ENCODE peak calls at places on chromosomes 2 and 18, in six cellular contexts. One of them, this sample, is unnamed. For H3K36me3, the result is how much of the 10 kb centered on the place peaks cover.

GRCh38 chr18:9712606-9713005 is 4.5 kb downstream of the RAB31 start:
- DNase-seq in PC-3: no peak
- DNase-seq in OCI-LY7: no peak
- DNase-seq in hepatocyte: no peak
- DNase-seq in GM23248: peak
- DNase-seq in HCT116: no peak
- DNase-seq in this sample: no peak

GRCh38 chr18:72985686-72986085 is 117.9 kb upstream of the NETO1 start:
- DNase-seq in PC-3: peak
- DNase-seq in OCI-LY7: no peak
- DNase-seq in hepatocyte: no peak
- DNase-seq in GM23248: no peak
- DNase-seq in HCT116: no peak
- DNase-seq in this sample: no peak

GRCh38 chr2:98465456-98466201 is 21.0 kb downstream of the INPP4A start:
- DNase-seq in PC-3: peak
- DNase-seq in OCI-LY7: no peak
- DNase-seq in hepatocyte: peak
- DNase-seq in GM23248: peak
- DNase-seq in HCT116: no peak
- DNase-seq in this sample: no peak

GRCh38 chr2:74119912-74120825 is 27.5 kb downstream of the BOLA3 start:
- DNase-seq in PC-3: peak
- DNase-seq in OCI-LY7: no peak
- DNase-seq in hepatocyte: peak
- DNase-seq in GM23248: peak
- DNase-seq in HCT116: no peak
- DNase-seq in this sample: peak

GRCh38 chr2:12817870-12818269 is 101.1 kb downstream of the TRIB2 start:
- DNase-seq in PC-3: no peak
- DNase-seq in OCI-LY7: no peak
- DNase-seq in hepatocyte: no peak
- DNase-seq in GM23248: peak
- DNase-seq in HCT116: no peak
- DNase-seq in this sample: no peak

GRCh38 chr18:57961876-57962505 is 82.0 kb upstream of the NEDD4L start:
- DNase-seq in PC-3: peak
- DNase-seq in OCI-LY7: no peak
- DNase-seq in hepatocyte: no peak
- DNase-seq in GM23248: no peak
- DNase-seq in HCT116: no peak
- DNase-seq in this sample: no peak

GRCh38 chr18:76886112-76886511 is 63.8 kb downstream of the ZNF236 start:
- DNase-seq in PC-3: no peak
- DNase-seq in OCI-LY7: no peak
- DNase-seq in hepatocyte: no peak
- DNase-seq in GM23248: no peak
- DNase-seq in HCT116: no peak
- DNase-seq in this sample: no peak

GRCh38 chr2:208698114-208698513 is 291.5 kb downstream of the PTH2R start:
- DNase-seq in PC-3: no peak
- DNase-seq in OCI-LY7: no peak
- DNase-seq in hepatocyte: no peak
- DNase-seq in GM23248: no peak
- DNase-seq in HCT116: no peak
- DNase-seq in this sample: peak

GRCh38 chr2:26623541-26624497 is 17.3 kb downstream of the CIB4 start:
- DNase-seq in PC-3: no peak
- DNase-seq in OCI-LY7: no peak
- DNase-seq in hepatocyte: peak
- DNase-seq in GM23248: no peak
- DNase-seq in HCT116: no peak
- DNase-seq in this sample: no peak

GRCh38 chr2:214839464-214839863 is 30.0 kb upstream of the BARD1 start:
- DNase-seq in PC-3: no peak
- DNase-seq in OCI-LY7: peak
- DNase-seq in hepatocyte: no peak
- DNase-seq in GM23248: no peak
- DNase-seq in HCT116: no peak
- DNase-seq in this sample: no peak

GRCh38 chr2:37894601-37895000 is 30.5 kb upstream of the RMDN2 start:
- DNase-seq in PC-3: no peak
- DNase-seq in OCI-LY7: no peak
- DNase-seq in hepatocyte: no peak
- DNase-seq in GM23248: peak
- DNase-seq in HCT116: no peak
- DNase-seq in this sample: no peak

GRCh38 chr18:67710639-67711038 is 194.1 kb upstream of the DSEL start:
- DNase-seq in PC-3: peak
- DNase-seq in OCI-LY7: no peak
- DNase-seq in hepatocyte: peak
- DNase-seq in GM23248: no peak
- DNase-seq in HCT116: no peak
- DNase-seq in this sample: peak

GRCh38 chr18:12309683-12310198 is 1.7 kb downstream of the TUBB6 start:
- DNase-seq in PC-3: no peak
- DNase-seq in OCI-LY7: no peak
- DNase-seq in hepatocyte: no peak
- DNase-seq in GM23248: peak
- DNase-seq in HCT116: no peak
- DNase-seq in this sample: no peak

GRCh38 chr2:169507698-169508097 is 1.8 kb upstream of the KLHL41 start:
- DNase-seq in PC-3: peak
- DNase-seq in OCI-LY7: no peak
- DNase-seq in hepatocyte: peak
- DNase-seq in GM23248: peak
- DNase-seq in HCT116: no peak
- DNase-seq in this sample: no peak

GRCh38 chr2:33278245-33278943 is 198.1 kb upstream of the RASGRP3 start:
- DNase-seq in PC-3: no peak
- DNase-seq in OCI-LY7: no peak
- DNase-seq in hepatocyte: no peak
- DNase-seq in GM23248: no peak
- DNase-seq in HCT116: no peak
- DNase-seq in this sample: no peak

GRCh38 chr18:58364867-58365533 is 263.9 kb downstream of the ALPK2 start:
- DNase-seq in PC-3: peak
- DNase-seq in OCI-LY7: no peak
- DNase-seq in hepatocyte: no peak
- DNase-seq in GM23248: peak
- DNase-seq in HCT116: no peak
- DNase-seq in this sample: peak

DNA sequence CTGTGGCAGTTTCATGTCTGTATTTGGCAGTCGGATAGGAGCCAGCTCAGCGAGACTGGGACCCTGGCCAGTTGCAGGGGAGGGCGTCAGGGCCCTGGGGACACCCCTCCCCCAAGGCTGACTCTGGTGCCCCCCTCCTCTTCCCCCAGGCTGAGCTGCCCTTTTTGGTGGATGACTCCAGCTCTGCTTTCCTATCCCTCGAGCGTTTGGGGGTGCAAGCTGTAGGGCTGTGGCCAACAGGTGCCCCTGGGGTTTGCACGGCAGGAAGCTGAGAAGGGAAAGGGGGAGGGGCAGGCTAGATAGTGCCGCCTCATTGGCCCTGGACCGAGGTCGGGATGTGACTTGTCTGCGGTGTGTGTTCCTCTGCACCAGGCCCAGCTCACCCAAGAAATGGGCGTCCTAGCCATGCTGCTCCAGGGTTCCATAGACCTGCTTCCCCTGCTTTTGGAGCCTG is 26.4 kb downstream of the SPEG start:
- DNase-seq in PC-3: no peak
- DNase-seq in OCI-LY7: peak
- DNase-seq in hepatocyte: peak
- DNase-seq in GM23248: no peak
- DNase-seq in HCT116: no peak
- DNase-seq in this sample: peak
- H3K4me3 ChIP-seq in PC-3: no peak
- H3K4me3 ChIP-seq in OCI-LY7: no peak
- H3K4me3 ChIP-seq in hepatocyte: no peak
- H3K4me3 ChIP-seq in GM23248: no peak
- H3K4me3 ChIP-seq in HCT116: no peak
- H3K4me3 ChIP-seq in this sample: peak

GRCh38 chr18:68925268-68925667 is 127.4 kb downstream of the CCDC102B start:
- DNase-seq in PC-3: peak
- DNase-seq in OCI-LY7: no peak
- DNase-seq in hepatocyte: peak
- DNase-seq in GM23248: peak
- DNase-seq in HCT116: no peak
- DNase-seq in this sample: peak
- TF ChIP-seq EZH2phosphoT487 in PC-3: no peak
- TF ChIP-seq EZH2phosphoT487 in OCI-LY7: no peak
- TF ChIP-seq EZH2phosphoT487 in hepatocyte: no peak
- TF ChIP-seq EZH2phosphoT487 in GM23248: no peak
- TF ChIP-seq EZH2phosphoT487 in HCT116: no peak
- TF ChIP-seq EZH2phosphoT487 in this sample: no peak

DNA sequence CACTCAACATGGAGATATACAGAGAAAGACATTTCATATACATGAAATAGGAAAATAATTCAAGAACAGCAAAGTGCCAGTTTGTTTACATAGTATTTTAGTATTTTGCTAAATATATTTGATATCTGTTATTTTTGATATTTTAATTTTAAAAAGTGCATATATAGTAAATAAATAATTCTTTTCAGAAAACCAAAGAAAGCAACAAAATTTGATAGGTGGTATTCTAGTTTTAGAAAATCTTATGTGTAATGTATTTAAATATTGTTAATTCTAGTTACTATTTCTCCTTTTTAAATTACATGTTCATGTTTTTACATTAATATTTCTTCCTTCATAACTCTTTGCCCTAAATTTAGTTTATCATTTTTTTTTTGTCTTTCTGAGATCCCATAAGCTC is 34.5 kb upstream of the FAM171B start:
- DNase-seq in PC-3: no peak
- DNase-seq in OCI-LY7: no peak
- DNase-seq in hepatocyte: no peak
- DNase-seq in GM23248: no peak
- DNase-seq in HCT116: no peak
- DNase-seq in this sample: no peak
- H3K36me3 ChIP-seq in PC-3: under half
- H3K36me3 ChIP-seq in OCI-LY7: under half
- H3K36me3 ChIP-seq in hepatocyte: under half
- H3K36me3 ChIP-seq in GM23248: under half
- H3K36me3 ChIP-seq in HCT116: under half
- H3K36me3 ChIP-seq in this sample: under half

GRCh38 chr2:120740765-120741513 is 5.3 kb downstream of the GLI2 start:
- DNase-seq in PC-3: no peak
- DNase-seq in OCI-LY7: no peak
- DNase-seq in hepatocyte: peak
- DNase-seq in GM23248: no peak
- DNase-seq in HCT116: no peak
- DNase-seq in this sample: peak
- H3K4me3 ChIP-seq in PC-3: peak
- H3K4me3 ChIP-seq in OCI-LY7: no peak
- H3K4me3 ChIP-seq in hepatocyte: no peak
- H3K4me3 ChIP-seq in GM23248: peak
- H3K4me3 ChIP-seq in HCT116: peak
- H3K4me3 ChIP-seq in this sample: peak

DNA sequence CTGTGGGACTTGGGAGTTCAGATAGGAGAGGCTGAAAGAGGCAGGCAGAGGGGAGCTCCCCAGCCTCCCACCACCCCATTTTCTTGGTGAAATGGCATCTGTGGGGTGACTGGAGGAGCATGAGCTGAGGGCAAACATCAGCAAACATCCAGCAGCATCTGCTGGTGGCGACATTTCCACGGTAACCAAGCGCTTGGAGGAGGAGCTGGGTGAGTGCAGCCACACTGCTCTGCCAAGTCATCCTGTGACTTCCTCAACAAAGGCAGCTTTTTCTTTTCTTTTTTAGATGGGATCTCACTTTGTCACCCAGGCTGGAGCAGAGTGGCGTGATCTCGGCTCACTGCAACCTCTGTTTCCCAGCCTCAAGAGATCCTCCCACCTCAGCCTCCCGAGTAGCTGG is 5.6 kb downstream of the TXNL4A start:
- DNase-seq in PC-3: no peak
- DNase-seq in OCI-LY7: no peak
- DNase-seq in hepatocyte: no peak
- DNase-seq in GM23248: peak
- DNase-seq in HCT116: no peak
- DNase-seq in this sample: no peak
- TF ChIP-seq EZH2phosphoT487 in PC-3: no peak
- TF ChIP-seq EZH2phosphoT487 in OCI-LY7: no peak
- TF ChIP-seq EZH2phosphoT487 in hepatocyte: no peak
- TF ChIP-seq EZH2phosphoT487 in GM23248: no peak
- TF ChIP-seq EZH2phosphoT487 in HCT116: no peak
- TF ChIP-seq EZH2phosphoT487 in this sample: no peak

DNA sequence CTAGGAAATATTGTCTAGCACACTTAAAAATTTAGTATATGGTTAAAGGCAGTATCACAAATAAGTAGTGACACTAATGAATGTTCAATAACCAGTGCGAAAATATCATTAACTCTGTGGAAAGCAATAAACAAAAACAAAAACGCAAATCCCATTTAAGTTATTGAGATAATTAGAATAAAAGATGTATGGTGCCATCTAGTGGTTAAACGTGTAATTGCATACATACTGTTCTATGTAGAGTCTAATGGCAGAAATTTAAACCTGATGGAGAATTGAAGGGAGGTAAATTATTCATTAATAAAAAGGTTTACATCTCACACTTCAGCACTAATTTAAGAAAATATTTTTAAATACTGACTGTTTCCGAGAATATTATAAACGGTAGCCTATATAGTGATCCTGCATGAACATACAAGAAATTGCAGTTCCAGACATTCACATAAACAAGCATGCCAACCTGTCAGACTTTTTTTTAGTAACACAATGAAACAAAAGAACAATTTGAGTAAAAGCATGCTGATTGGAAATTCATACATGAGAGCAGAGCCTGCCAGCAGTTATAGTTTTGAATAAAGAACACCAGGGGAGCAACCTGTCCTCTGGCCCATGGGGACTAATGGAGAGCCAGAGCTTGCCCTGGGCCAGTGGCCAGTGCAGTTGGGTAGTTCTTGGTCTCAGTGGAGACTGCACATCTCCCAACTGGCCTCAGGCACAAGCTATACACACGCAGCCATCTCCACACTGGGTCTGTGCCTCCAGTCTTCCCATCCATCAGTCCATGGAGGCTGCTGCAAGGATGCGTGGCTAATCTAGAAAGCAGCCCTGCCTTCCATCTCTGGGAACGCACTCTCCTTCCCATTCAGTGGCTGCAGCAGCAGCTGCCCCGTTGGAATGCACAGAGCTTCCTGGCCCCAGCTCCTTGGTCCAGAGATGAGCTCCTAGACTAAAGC is 28.0 kb downstream of the GCG start:
- DNase-seq in PC-3: peak
- DNase-seq in OCI-LY7: peak
- DNase-seq in hepatocyte: peak
- DNase-seq in GM23248: peak
- DNase-seq in HCT116: peak
- DNase-seq in this sample: peak
- H3K36me3 ChIP-seq in PC-3: under half
- H3K36me3 ChIP-seq in OCI-LY7: under half
- H3K36me3 ChIP-seq in hepatocyte: under half
- H3K36me3 ChIP-seq in GM23248: under half
- H3K36me3 ChIP-seq in HCT116: under half
- H3K36me3 ChIP-seq in this sample: under half

This sample was measured in GM23338.